ENCODE peak calls at places on chromosomes 4 and X, in nine cellular contexts. A, F, X, K, Z, Q, V, R and Y are unnamed samples.

GRCh38 chr4:163462556-163462955 is 11.0 kb downstream of the TKTL2 start:
- DNase-seq in A (peak; percentile 1), F (no peak), X (no peak), K (no peak), Z (no peak), Q (no peak), V (no peak), R (no peak), Y (no peak)

GRCh38 chr4:22129454-22130075 is 181.0 kb upstream of the KCNIP4 start:
- DNase-seq in A (peak; percentile 23), F (peak; percentile 84), X (peak; percentile 70), K (no peak), Z (peak; percentile 61), Q (peak; percentile 51), V (peak; percentile 15), R (peak; percentile 69), Y (peak; percentile 26)

GRCh38 chrX:2583194-2584162 is 82.7 kb upstream of the DHRSX start:
- DNase-seq in A (no peak), F (peak; percentile 42), X (no peak), K (no peak), Z (no peak), Q (no peak), V (no peak), R (peak; percentile 35), Y (no peak)

GRCh38 chrX:130497531-130497930 is 95.7 kb downstream of the RBMX2 start:
- DNase-seq in A (no peak), F (no peak), X (no peak), K (no peak), Z (peak; percentile 1), Q (no peak), V (no peak), R (no peak), Y (no peak)

GRCh38 chrX:69365349-69365748 is 138.8 kb upstream of the NALF2 start:
- DNase-seq in A (no peak), F (no peak), X (no peak), K (no peak), Z (no peak), Q (no peak), V (no peak), R (no peak), Y (no peak)

GRCh38 chr4:156038772-156039171 is 85.1 kb upstream of the CTSO start:
- DNase-seq in A (no peak), F (no peak), X (no peak), K (no peak), Z (no peak), Q (no peak), V (no peak), R (no peak), Y (no peak)

GRCh38 chrX:16436348-16437188 is 213.4 kb upstream of the S100G start:
- DNase-seq in A (peak; percentile 51), F (peak; percentile 79), X (peak; percentile 88), K (peak; percentile 50), Z (peak; percentile 72), Q (peak; percentile 89), V (peak; percentile 60), R (peak; percentile 91), Y (peak; percentile 75)

GRCh38 chr4:57182132-57182874 is 72.1 kb upstream of the IGFBP7 start:
- DNase-seq in A (no peak), F (no peak), X (peak; percentile 48), K (no peak), Z (no peak), Q (no peak), V (no peak), R (no peak), Y (no peak)

GRCh38 chr4:77600521-77601451 is 4.8 kb upstream of the CXCL13 start:
- DNase-seq in A (peak; percentile 20), F (peak; percentile 83), X (peak; percentile 57), K (peak; percentile 59), Z (peak; percentile 58), Q (peak; percentile 62), V (no peak), R (peak; percentile 64), Y (peak; percentile 29)

DNA sequence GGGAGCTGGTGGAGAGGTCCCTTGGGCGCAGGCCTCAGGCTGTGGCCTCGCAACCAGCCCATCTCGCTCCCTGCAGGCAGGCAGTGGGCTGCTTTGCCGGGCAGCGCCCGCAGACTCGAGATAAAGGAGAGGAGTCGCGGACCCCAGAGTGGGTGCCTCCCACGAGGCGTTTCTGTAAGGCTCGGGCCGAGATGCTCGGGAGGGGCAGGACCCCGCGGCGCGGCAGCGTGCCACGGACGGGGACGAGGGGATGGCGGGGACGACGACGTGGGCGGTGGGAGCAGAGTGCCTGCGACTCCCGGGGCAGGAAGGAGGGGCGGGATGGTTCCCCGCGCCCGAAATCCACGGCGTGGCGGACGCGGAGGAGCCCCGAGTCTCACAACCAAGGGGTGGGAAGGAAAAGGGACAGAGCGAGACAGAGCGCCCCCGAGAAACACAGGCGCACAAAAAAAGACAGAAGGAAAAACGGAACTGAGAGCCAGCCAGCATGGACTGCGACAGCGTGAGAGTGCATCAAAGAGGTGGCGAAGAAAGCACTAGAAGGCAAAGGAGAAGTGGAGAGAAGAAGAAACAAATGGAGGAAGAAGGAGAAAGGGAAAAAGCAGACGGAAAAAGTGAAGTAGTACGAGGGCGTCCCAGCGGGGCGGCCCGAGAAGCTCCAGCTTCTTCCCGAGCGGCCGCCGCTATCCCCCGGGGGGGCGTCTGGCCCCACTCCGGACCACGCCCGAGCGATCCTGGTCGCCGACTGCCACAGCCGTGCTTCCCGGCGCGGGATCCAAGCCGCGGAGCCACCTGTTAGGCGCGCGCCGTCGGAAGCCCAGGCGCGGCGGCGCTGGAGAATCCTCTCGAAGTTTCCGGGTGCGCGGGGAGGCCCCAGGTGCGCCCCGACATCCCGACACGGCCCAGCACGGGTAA is 1.5 kb downstream of the BEND4 start:
- DNase-seq in A (no peak), F (peak; percentile 64), X (no peak), K (peak; percentile 78), Z (peak; percentile 4), Q (peak; percentile 13), V (no peak), R (peak; percentile 61), Y (no peak)
- H2AFZ ChIP-seq in A (no peak overlapping the region), F (peak overlapping the region; percentile 35), X (no peak overlapping the region), K (peak overlapping the region; percentile 80), Z (no peak overlapping the region), Q (peak overlapping the region; percentile 39), V (no peak overlapping the region), R (peak overlapping the region; percentile 95), Y (peak overlapping the region; percentile 72)

GRCh38 chr4:149110499-149110898 is 668.3 kb upstream of the NR3C2 start:
- DNase-seq in A (no peak), F (no peak), X (no peak), K (no peak), Z (no peak), Q (no peak), V (no peak), R (no peak), Y (no peak)

GRCh38 chr4:149108626-149109025 is 666.4 kb upstream of the NR3C2 start:
- DNase-seq in A (peak; percentile 20), F (no peak), X (no peak), K (no peak), Z (peak; percentile 38), Q (no peak), V (no peak), R (no peak), Y (peak; percentile 58)

GRCh38 chr4:149112109-149112508 is 669.9 kb upstream of the NR3C2 start:
- DNase-seq in A (no peak), F (peak; percentile 20), X (no peak), K (no peak), Z (no peak), Q (no peak), V (no peak), R (no peak), Y (no peak)

DNA sequence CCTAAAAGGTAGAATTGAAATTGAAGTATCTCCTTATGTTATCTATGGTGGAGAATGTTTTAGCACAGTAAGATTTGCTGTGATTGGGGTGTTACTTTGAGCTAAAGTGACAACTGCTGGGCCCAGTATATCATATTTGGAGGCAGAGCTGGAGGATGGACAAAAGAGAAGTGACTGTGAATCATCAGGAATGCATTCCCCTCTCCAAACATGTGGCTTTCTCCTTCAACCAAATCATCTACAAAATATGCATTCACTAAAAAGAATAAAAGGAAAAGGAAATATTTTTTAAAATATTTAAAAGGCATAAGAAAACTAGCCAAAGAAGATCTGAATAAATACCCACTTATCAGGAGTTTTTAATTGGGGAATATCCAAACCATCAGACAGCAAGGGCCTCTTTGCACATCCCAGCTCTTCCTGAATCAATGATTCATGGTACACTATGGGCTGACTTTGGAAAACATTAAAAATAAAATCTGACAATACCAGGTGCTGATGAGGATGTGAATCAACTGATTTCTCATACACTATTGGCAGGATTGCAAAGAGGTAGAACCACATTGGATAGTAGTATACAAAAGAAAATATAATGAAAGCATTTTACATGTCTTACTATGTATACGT is 671.7 kb upstream of the NR3C2 start:
- DNase-seq in A (peak; percentile 91), F (no peak), X (no peak), K (no peak), Z (peak; percentile 82), Q (no peak), V (peak; percentile 20), R (no peak), Y (peak; percentile 87)
- H2AFZ ChIP-seq in A (no peak overlapping the region), F (no peak overlapping the region), X (no peak overlapping the region), K (no peak overlapping the region), Z (no peak overlapping the region), Q (no peak overlapping the region), V (no peak overlapping the region), R (no peak overlapping the region), Y (no peak overlapping the region)

GRCh38 chr4:185015108-185015507 is 3.2 kb upstream of the HELT start:
- DNase-seq in A (no peak), F (no peak), X (no peak), K (no peak), Z (peak; percentile 33), Q (no peak), V (no peak), R (no peak), Y (peak; percentile 6)

GRCh38 chr4:185011408-185011807 is 6.9 kb upstream of the HELT start:
- DNase-seq in A (no peak), F (peak; percentile 76), X (peak; percentile 43), K (peak; percentile 24), Z (peak; percentile 24), Q (peak; percentile 43), V (peak; percentile 51), R (peak; percentile 75), Y (no peak)

GRCh38 chr4:185016101-185016940 is 2.0 kb upstream of the HELT start:
- DNase-seq in A (no peak), F (peak; percentile 55), X (no peak), K (no peak), Z (no peak), Q (no peak), V (no peak), R (peak; percentile 65), Y (no peak)

GRCh38 chr4:185016946-185017797 is 1.1 kb upstream of the HELT start:
- DNase-seq in A (peak; percentile 19), F (peak; percentile 69), X (no peak), K (no peak), Z (peak; percentile 34), Q (no peak), V (no peak), R (peak; percentile 77), Y (no peak)

DNA sequence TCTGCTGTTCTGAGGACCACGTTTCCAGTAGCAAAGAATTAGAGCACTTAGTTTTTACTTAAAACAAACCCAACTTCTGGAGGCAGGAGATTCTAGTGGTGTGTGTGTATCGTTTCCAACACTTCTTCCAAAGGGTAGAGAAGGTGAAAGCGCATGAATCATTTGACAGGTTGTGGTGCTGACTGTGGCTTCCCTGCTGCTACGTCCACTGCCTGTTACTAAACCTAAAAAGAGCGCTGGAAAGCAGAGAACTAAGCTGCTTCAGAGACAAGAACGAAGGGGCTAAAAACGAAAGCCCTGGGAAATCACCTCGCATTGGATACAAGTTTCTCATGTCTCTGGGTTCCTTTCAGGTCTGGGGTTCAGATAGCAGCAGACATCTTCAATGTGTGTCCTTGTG is 4.6 kb upstream of the HELT start:
- DNase-seq in A (no peak), F (no peak), X (no peak), K (no peak), Z (no peak), Q (no peak), V (no peak), R (no peak), Y (peak; percentile 12)
- H2AFZ ChIP-seq in A (no peak overlapping the region), F (no peak overlapping the region), X (no peak overlapping the region), K (no peak overlapping the region), Z (no peak overlapping the region), Q (no peak overlapping the region), V (no peak overlapping the region), R (no peak overlapping the region), Y (no peak overlapping the region)

GRCh38 chr4:17168571-17168970 is 270.1 kb upstream of the LDB2 start:
- DNase-seq in A (peak; percentile 87), F (peak; percentile 52), X (no peak), K (no peak), Z (peak; percentile 86), Q (peak; percentile 28), V (no peak), R (no peak), Y (peak; percentile 87)
- H2AFZ ChIP-seq in A (peak overlapping the region; percentile 12), F (no peak overlapping the region), X (no peak overlapping the region), K (no peak overlapping the region), Z (peak overlapping the region; percentile 35), Q (no peak overlapping the region), V (no peak overlapping the region), R (no peak overlapping the region), Y (peak overlapping the region; percentile 16)